ENCODE peak calls at places on chromosomes 2 and 18, in four cellular contexts. One of them, this sample, is unnamed.
A peak's percentile ranks its signal among the peaks of the same experiment; 100 is the strongest.

GRCh38 chr2:166984797-166985196 is 96.5 kb downstream of the XIRP2 start:
- DNase-seq in activated CD8-positive, alpha-beta memory T cell treated with anti-CD3 and anti-CD28 coated beads for 4 hours: no peak
- DNase-seq in ecto neural progenitor cell: no peak
- DNase-seq in kidney glomerular epithelial cell: no peak
- DNase-seq in this sample: no peak

GRCh38 chr2:240160291-240161086 is 20.0 kb upstream of the OTOS start:
- DNase-seq in activated CD8-positive, alpha-beta memory T cell treated with anti-CD3 and anti-CD28 coated beads for 4 hours: no peak
- DNase-seq in kidney glomerular epithelial cell: no peak
- DNase-seq in ecto neural progenitor cell: no peak
- DNase-seq in this sample: no peak

GRCh38 chr18:45879681-45880655 is 54.5 kb downstream of the SIGLEC15 start:
- DNase-seq in kidney glomerular epithelial cell: peak; percentile 44
- DNase-seq in activated CD8-positive, alpha-beta memory T cell treated with anti-CD3 and anti-CD28 coated beads for 4 hours: peak; percentile 49
- DNase-seq in ecto neural progenitor cell: peak; percentile 85
- DNase-seq in this sample: no peak

GRCh38 chr2:183967756-183968155 is 630.6 kb upstream of the ZNF804A start:
- DNase-seq in ecto neural progenitor cell: no peak
- DNase-seq in kidney glomerular epithelial cell: peak; percentile 36
- DNase-seq in activated CD8-positive, alpha-beta memory T cell treated with anti-CD3 and anti-CD28 coated beads for 4 hours: no peak
- DNase-seq in this sample: no peak

GRCh38 chr2:163348843-163349395 is 386.9 kb downstream of the FIGN start:
- DNase-seq in ecto neural progenitor cell: no peak
- DNase-seq in activated CD8-positive, alpha-beta memory T cell treated with anti-CD3 and anti-CD28 coated beads for 4 hours: no peak
- DNase-seq in kidney glomerular epithelial cell: peak; percentile 82
- DNase-seq in this sample: no peak

GRCh38 chr2:73937899-73938298 is 11.2 kb downstream of the DGUOK start:
- DNase-seq in activated CD8-positive, alpha-beta memory T cell treated with anti-CD3 and anti-CD28 coated beads for 4 hours: no peak
- DNase-seq in ecto neural progenitor cell: no peak
- DNase-seq in kidney glomerular epithelial cell: no peak
- DNase-seq in this sample: no peak

GRCh38 chr2:215966951-215967350 is 46.4 kb downstream of the MREG start:
- DNase-seq in kidney glomerular epithelial cell: no peak
- DNase-seq in ecto neural progenitor cell: no peak
- DNase-seq in activated CD8-positive, alpha-beta memory T cell treated with anti-CD3 and anti-CD28 coated beads for 4 hours: no peak
- DNase-seq in this sample: no peak

GRCh38 chr2:112121682-112122254 is 16.4 kb upstream of the FBLN7 start:
- DNase-seq in activated CD8-positive, alpha-beta memory T cell treated with anti-CD3 and anti-CD28 coated beads for 4 hours: no peak
- DNase-seq in kidney glomerular epithelial cell: peak; percentile 47
- DNase-seq in ecto neural progenitor cell: no peak
- DNase-seq in this sample: no peak

GRCh38 chr2:149058936-149059335 is 20.4 kb downstream of the LYPD6B start:
- DNase-seq in activated CD8-positive, alpha-beta memory T cell treated with anti-CD3 and anti-CD28 coated beads for 4 hours: no peak
- DNase-seq in kidney glomerular epithelial cell: no peak
- DNase-seq in ecto neural progenitor cell: no peak
- DNase-seq in this sample: peak; percentile 72

This sample was measured in esophagus muscularis mucosa.